ENCODE peak calls at places on chromosomes 4 and X, in seven cellular contexts. R, F, M, Q, V, N and D are unnamed samples.
A peak's percentile ranks its signal among the peaks of the same experiment; 100 is the strongest.

GRCh38 chrX:41518127-41518840 is 71.1 kb downstream of the NYX start:
- DNase-seq in R (no peak), F (no peak), M (no peak), Q (no peak), V (no peak), N (no peak), D (no peak)

GRCh38 chrX:88437563-88437962 is 309.5 kb upstream of the CPXCR1 start:
- DNase-seq in R (no peak), F (no peak), M (no peak), Q (no peak), V (no peak), N (no peak), D (no peak)

GRCh38 chr4:1868293-1868692 is 2.9 kb upstream of the NSD2 start:
- DNase-seq in R (no peak), F (no peak), M (no peak), Q (no peak), V (no peak), N (no peak), D (no peak)

GRCh38 chr4:20386001-20386740 is 134.5 kb downstream of the SLIT2 start:
- DNase-seq in R (no peak), F (no peak), M (no peak), Q (no peak), V (no peak), N (no peak), D (no peak)

GRCh38 chr4:98658287-98659105 is at the start of gene TSPAN5:
- DNase-seq in R (peak; percentile 76), F (peak; percentile 88), M (peak; percentile 33), Q (peak; percentile 77), V (peak; percentile 82), N (peak; percentile 78), D (peak; percentile 65)

GRCh38 chrX:2784026-2784425 is 32.2 kb downstream of the XG start:
- DNase-seq in R (peak; percentile 16), F (no peak), M (no peak), Q (no peak), V (peak; percentile 21), N (peak; percentile 26), D (peak; percentile 60)

GRCh38 chrX:65673857-65674350 is 6.5 kb downstream of the MSN start:
- DNase-seq in R (no peak), F (no peak), M (no peak), Q (peak; percentile 67), V (peak; percentile 45), N (no peak), D (no peak)

GRCh38 chrX:41922694-41923171 is 621 bp downstream of the CASK start:
- DNase-seq in R (peak; percentile 25), F (no peak), M (no peak), Q (peak; percentile 10), V (peak; percentile 5), N (peak; percentile 3), D (no peak)

GRCh38 chr4:52979020-52979419 is 116.9 kb downstream of the RASL11B start:
- DNase-seq in R (no peak), F (no peak), M (no peak), Q (peak; percentile 24), V (no peak), N (peak; percentile 37), D (no peak)
- TF ChIP-seq CTCF in R (no peak), F (no peak), M (no peak), Q (no peak), V (no peak), N (no peak), D (no peak)

DNA sequence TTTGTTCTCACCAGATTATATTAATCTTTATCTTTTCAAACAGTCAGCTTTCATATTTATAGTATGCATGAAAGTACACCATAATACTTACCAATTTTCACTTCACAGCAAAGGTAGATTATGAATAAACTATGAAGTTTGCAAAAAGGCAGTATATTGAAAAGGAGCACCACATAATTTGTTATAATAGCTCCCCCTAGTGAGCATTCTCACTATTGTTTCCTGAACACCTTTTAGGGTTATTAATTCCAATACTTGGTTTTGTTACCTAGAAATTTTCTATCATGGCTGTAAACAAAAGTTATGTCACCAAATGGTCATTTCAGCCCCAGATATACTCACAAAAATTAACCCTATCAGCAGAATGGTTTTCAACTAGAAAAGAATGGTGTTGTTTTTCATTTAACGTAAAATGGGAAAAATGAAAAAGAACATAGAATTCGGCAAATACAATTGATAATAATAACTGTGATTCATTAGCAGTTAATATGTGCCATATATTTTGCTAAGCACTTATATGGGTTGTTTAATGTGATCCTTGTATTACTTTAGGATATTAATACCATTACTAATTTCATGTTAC is 30.2 kb upstream of the NKX6-1 start:
- DNase-seq in R (no peak), F (peak; percentile 28), M (no peak), Q (peak; percentile 27), V (peak; percentile 20), N (peak; percentile 43), D (no peak)
- TF ChIP-seq CTCF in R (peak; percentile 53), F (peak; percentile 50), M (no peak), Q (peak; percentile 59), V (peak; percentile 73), N (peak; percentile 60), D (peak; percentile 50)

GRCh38 chr4:184807797-184808718 is 17.7 kb downstream of the ACSL1 start:
- DNase-seq in R (peak; percentile 39), F (no peak), M (no peak), Q (peak; percentile 86), V (peak; percentile 54), N (peak; percentile 90), D (no peak)
- TF ChIP-seq CTCF in R (no peak), F (no peak), M (no peak), Q (no peak), V (no peak), N (no peak), D (no peak)

GRCh38 chr4:40493160-40493559 is 136.5 kb downstream of the RBM47 start:
- DNase-seq in R (no peak), F (no peak), M (no peak), Q (no peak), V (no peak), N (no peak), D (no peak)
- TF ChIP-seq CTCF in R (no peak), F (no peak), M (no peak), Q (no peak), V (no peak), N (no peak), D (no peak)

GRCh38 chrX:39162322-39162721 is 361.1 kb downstream of the MID1IP1 start:
- DNase-seq in R (peak; percentile 33), F (no peak), M (no peak), Q (no peak), V (no peak), N (no peak), D (no peak)
- TF ChIP-seq CTCF in R (peak; percentile 11), F (peak; percentile 45), M (no peak), Q (no peak), V (no peak), N (no peak), D (peak; percentile 16)

GRCh38 chrX:153778151-153778551 is 2.7 kb upstream of the SRPK3 start:
- DNase-seq in R (no peak), F (no peak), M (no peak), Q (no peak), V (no peak), N (no peak), D (no peak)

GRCh38 chrX:153776611-153777045 is 4.2 kb upstream of the SRPK3 start:
- DNase-seq in R (peak; percentile 12), F (no peak), M (no peak), Q (no peak), V (no peak), N (no peak), D (no peak)

GRCh38 chrX:153779891-153780677 is 757 bp upstream of the SRPK3 start:
- DNase-seq in R (no peak), F (no peak), M (no peak), Q (no peak), V (no peak), N (no peak), D (no peak)

GRCh38 chrX:153777261-153778090 is 3.4 kb upstream of the SRPK3 start:
- DNase-seq in R (peak; percentile 10), F (no peak), M (no peak), Q (no peak), V (no peak), N (no peak), D (no peak)

GRCh38 chrX:153778684-153779101 is 2.1 kb upstream of the SRPK3 start:
- DNase-seq in R (peak; percentile 21), F (no peak), M (no peak), Q (no peak), V (no peak), N (no peak), D (no peak)
- TF ChIP-seq CTCF in R (peak; percentile 30), F (peak; percentile 6), M (no peak), Q (no peak), V (peak; percentile 4), N (no peak), D (no peak)

GRCh38 chrX:98379134-98379533 is 1495.4 kb downstream of the RPA4 start:
- DNase-seq in R (no peak), F (no peak), M (no peak), Q (no peak), V (no peak), N (no peak), D (no peak)

GRCh38 chrX:98380556-98380955 is 1496.8 kb downstream of the RPA4 start:
- DNase-seq in R (no peak), F (no peak), M (no peak), Q (no peak), V (no peak), N (no peak), D (no peak)

DNA sequence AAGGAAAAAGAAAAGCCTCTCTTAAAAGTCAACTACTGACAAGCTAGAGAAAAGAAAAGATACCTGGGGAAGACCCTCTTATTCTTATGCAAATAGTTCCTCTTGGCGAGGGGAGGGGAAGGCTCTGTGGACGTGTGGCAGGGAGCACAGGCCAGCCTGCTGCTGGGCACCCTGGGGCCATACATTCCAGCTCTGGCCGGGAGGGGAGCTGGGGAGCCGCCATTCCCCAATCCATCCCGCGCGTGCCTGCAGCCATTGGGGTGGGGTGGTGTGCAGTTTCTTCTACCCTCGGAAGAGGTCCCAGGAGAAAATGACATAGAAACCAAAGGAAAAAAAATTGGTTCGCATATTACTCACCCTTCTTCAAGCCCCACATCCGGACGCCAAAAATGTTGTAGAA is 1496.4 kb downstream of the RPA4 start:
- DNase-seq in R (no peak), F (no peak), M (no peak), Q (no peak), V (no peak), N (no peak), D (no peak)
- TF ChIP-seq CTCF in R (no peak), F (no peak), M (no peak), Q (no peak), V (no peak), N (no peak), D (no peak)

GRCh38 chr4:7650606-7651400 is 216.1 kb upstream of the PSAPL1 start:
- DNase-seq in R (no peak), F (no peak), M (no peak), Q (peak; percentile 36), V (no peak), N (no peak), D (no peak)
- TF ChIP-seq CTCF in R (no peak), F (peak; percentile 20), M (no peak), Q (no peak), V (peak; percentile 17), N (no peak), D (no peak)

GRCh38 chr4:52861879-52862604 is at the start of gene RASL11B:
- DNase-seq in R (peak; percentile 87), F (peak; percentile 98), M (peak; percentile 59), Q (peak; percentile 59), V (peak; percentile 54), N (peak; percentile 63), D (peak; percentile 87)
- TF ChIP-seq CTCF in R (peak; percentile 3), F (peak; percentile 11), M (no peak), Q (no peak), V (no peak), N (no peak), D (peak; percentile 47)